ENCODE peak calls at places on chromosomes 7 and 10, in six cellular contexts. J, R, A, Q, I and F are unnamed samples. For H3K4me1, the result is how much of the 10 kb centered on the place peaks cover.

GRCh38 chr7:155800741-155801267 is 11.5 kb downstream of the SHH start:
- DNase-seq in Q (no peak), J (no peak), A (no peak), I (no peak), R (no peak), F (no peak)

GRCh38 chr10:8279598-8279997 is 225.1 kb downstream of the GATA3 start:
- DNase-seq in A (peak), J (peak), I (no peak), R (no peak), Q (no peak), F (no peak)

GRCh38 chr10:68462536-68462935 is 9.2 kb downstream of the DNA2 start:
- DNase-seq in I (no peak), Q (no peak), A (no peak), J (no peak), R (no peak), F (no peak)

GRCh38 chr7:129670636-129671035 is 59.1 kb downstream of the NRF1 start:
- DNase-seq in I (no peak), J (no peak), Q (no peak), R (no peak), A (no peak), F (no peak)

GRCh38 chr7:95303501-95303900 is 20.8 kb downstream of the PON1 start:
- DNase-seq in J (no peak), R (no peak), A (no peak), I (no peak), Q (no peak), F (no peak)

GRCh38 chr7:18503068-18503859 is 7.7 kb downstream of the HDAC9 start:
- DNase-seq in I (no peak), R (no peak), Q (no peak), A (no peak), J (no peak), F (no peak)

GRCh38 chr7:44587843-44588711 is 6.0 kb upstream of the TMED4 start:
- DNase-seq in A (peak), R (peak), I (peak), J (peak), Q (no peak), F (peak)

GRCh38 chr7:24573554-24574338 is 494 bp downstream of the PALS2 start:
- DNase-seq in Q (peak), A (peak), I (peak), R (peak), J (peak), F (peak)

GRCh38 chr10:37896436-37896835 is 39.0 kb upstream of the ZNF248 start:
- DNase-seq in Q (no peak), A (no peak), I (no peak), J (no peak), R (no peak), F (no peak)

GRCh38 chr10:351770-352318 is 216.6 kb downstream of the ZMYND11 start:
- DNase-seq in J (no peak), R (no peak), Q (no peak), A (no peak), I (no peak), F (no peak)

GRCh38 chr7:134639061-134639460 is 7.6 kb upstream of the BPGM start:
- DNase-seq in I (no peak), J (no peak), Q (no peak), R (no peak), A (no peak), F (no peak)

GRCh38 chr10:133276435-133277201 is at the start of gene ADAM8:
- DNase-seq in R (peak), Q (peak), I (peak), J (no peak), A (no peak), F (no peak)

GRCh38 chr10:36017141-36017540 is 375.0 kb upstream of the FZD8 start:
- DNase-seq in Q (no peak), R (no peak), J (no peak), I (no peak), A (peak), F (no peak)

GRCh38 chr10:103890688-103891087 is 27.3 kb downstream of the STN1 start:
- DNase-seq in A (no peak), I (no peak), J (peak), Q (no peak), R (no peak), F (no peak)

GRCh38 chr7:20440472-20441105 is 109.9 kb downstream of the ITGB8 start:
- DNase-seq in A (no peak), J (peak), Q (peak), R (peak), I (no peak), F (peak)

GRCh38 chr10:102401735-102402511 is 6.4 kb downstream of the NFKB2 start:
- DNase-seq in Q (no peak), R (no peak), J (peak), A (peak), I (no peak), F (no peak)

GRCh38 chr7:123871998-123872867 is 27.3 kb downstream of the HYAL4 start:
- DNase-seq in J (peak), Q (peak), A (peak), R (peak), I (peak), F (peak)

GRCh38 chr7:30166841-30167235 is 32.1 kb downstream of the MTURN start:
- DNase-seq in A (no peak), Q (no peak), J (no peak), I (no peak), R (no peak), F (no peak)

GRCh38 chr10:69656719-69657269 is 26.7 kb downstream of the FAM241B start:
- DNase-seq in A (no peak), I (no peak), J (no peak), R (no peak), Q (no peak), F (no peak)

GRCh38 chr10:77208857-77209256 is 428.8 kb downstream of the KCNMA1 start:
- DNase-seq in Q (no peak), A (no peak), R (no peak), I (no peak), J (no peak), F (no peak)

GRCh38 chr10:71638087-71638576 is 81.4 kb downstream of the C10orf105 start:
- DNase-seq in J (no peak), Q (no peak), R (no peak), A (no peak), I (peak), F (no peak)

GRCh38 chr7:80825499-80825898 is 93.4 kb downstream of the SEMA3C start:
- DNase-seq in A (no peak), Q (no peak), I (no peak), R (no peak), J (no peak), F (no peak)

GRCh38 chr7:42244828-42245227 is 7.8 kb upstream of the GLI3 start:
- DNase-seq in A (peak), J (no peak), Q (no peak), R (no peak), I (no peak), F (no peak)

GRCh38 chr10:103232772-103233488 is 12.8 kb upstream of the RPEL1 start:
- DNase-seq in Q (no peak), R (no peak), I (peak), J (peak), A (peak), F (no peak)

GRCh38 chr10:78194050-78194449 is 160.4 kb downstream of the RPS24 start:
- DNase-seq in J (no peak), R (no peak), I (no peak), A (no peak), Q (no peak), F (no peak)

GRCh38 chr7:76165106-76165972 is 36.4 kb upstream of the SRRM3 start:
- DNase-seq in Q (no peak), A (no peak), J (no peak), I (no peak), R (no peak), F (no peak)

GRCh38 chr10:132493756-132494290 is 43.8 kb upstream of the INPP5A start:
- DNase-seq in Q (no peak), A (no peak), J (no peak), I (peak), R (peak), F (no peak)

GRCh38 chr10:63055705-63056104 is 77.4 kb upstream of the NRBF2 start:
- DNase-seq in I (no peak), Q (no peak), A (peak), R (no peak), J (no peak), F (no peak)

GRCh38 chr10:100140070-100140469 is 45.8 kb downstream of the ERLIN1 start:
- DNase-seq in I (no peak), J (no peak), A (no peak), R (no peak), Q (no peak), F (no peak)
- TF ChIP-seq CTCF in I (no peak), J (no peak), A (no peak), R (no peak), Q (no peak), F (no peak)

GRCh38 chr7:1812693-1813393 is 142.8 kb downstream of the ELFN1 start:
- DNase-seq in R (no peak), Q (no peak), A (no peak), J (no peak), I (no peak), F (no peak)
- H3K4me3 ChIP-seq in R (no peak), Q (no peak), A (no peak), J (no peak), I (no peak), F (no peak)

GRCh38 chr10:99872367-99873162 is 90.1 kb downstream of the ABCC2 start:
- DNase-seq in R (no peak), A (peak), I (no peak), J (peak), Q (no peak), F (no peak)
- H3K4me1 ChIP-seq in R (under half), A (under half), I (under half), J (under half), Q (under half), F (under half)

DNA sequence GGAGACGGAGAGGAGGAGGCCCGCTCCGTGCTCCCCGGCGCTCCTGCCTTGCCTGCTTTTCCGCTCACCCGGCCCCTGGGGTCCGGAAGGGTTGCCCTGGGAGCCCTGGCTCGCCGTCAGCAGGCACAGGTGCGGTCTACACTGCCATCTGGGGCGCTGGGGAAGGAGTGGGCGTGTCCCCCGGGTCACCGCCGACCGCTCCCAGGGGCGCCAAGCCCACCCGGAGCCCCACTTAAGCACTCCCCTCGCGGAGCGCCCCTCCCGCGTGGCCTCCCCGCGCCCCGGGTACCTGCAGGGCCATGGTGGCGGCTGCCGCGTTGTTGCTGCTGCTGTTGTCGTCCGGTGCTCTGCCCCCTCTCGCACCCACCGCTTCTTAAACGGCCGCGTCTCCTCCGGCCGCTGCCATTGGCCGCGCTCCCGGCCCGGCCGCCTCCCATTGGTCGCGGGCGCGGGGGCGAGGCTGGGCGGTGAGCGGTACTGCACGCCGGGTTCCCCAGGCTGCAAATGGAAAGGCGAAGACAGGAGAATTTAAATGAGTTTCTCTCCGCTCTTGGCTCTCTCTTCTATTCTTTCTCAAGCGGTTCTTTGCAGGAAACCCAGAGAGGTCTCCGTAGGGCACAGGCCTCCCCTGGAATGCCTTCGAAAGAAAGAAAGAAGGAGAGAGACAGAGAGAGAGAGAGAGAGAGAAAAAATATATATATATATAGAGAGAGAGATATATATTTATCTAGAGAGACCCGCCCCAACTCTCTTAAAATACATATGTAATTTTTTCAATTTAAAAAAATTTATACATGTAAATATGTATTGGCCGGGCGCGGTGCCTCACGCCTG is at the start of gene ACBD7:
- DNase-seq in R (peak), I (peak), J (peak), A (peak), Q (peak), F (peak)
- TF ChIP-seq CTCF in R (peak), I (peak), J (no peak), A (peak), Q (peak), F (peak)

DNA sequence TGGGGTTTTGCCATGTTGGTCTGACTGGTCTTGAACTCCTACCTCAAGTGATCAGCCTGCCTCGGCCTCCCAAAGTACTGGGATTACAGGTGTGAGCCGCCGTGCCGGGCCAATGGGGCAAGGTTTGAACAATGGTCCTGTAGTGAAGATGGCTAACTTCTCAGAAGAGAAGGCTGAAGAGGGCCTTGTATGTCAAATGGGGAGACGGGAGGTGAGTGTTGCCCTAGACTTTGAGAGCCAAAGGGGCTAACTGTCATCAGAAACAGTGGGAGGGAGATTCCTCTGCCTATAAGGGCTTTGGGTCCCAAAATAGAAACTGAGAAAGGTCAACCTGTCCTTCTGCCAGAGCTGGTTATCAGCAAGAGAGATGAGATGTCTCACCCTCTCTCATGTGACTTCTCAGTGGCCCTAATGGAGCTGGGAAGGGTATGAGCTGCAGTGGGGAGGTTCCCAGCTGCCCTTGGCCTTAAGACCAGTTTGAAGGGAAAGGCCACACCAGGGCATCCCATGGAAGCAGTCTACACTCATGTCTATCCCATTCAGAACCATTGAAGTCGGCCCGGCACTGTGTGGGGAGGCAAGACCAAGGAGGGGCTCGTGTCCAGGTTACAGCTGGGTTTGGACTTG is 1.3 kb upstream of the SAMD8 start:
- DNase-seq in A (no peak), I (peak), Q (peak), J (no peak), R (no peak), F (no peak)
- H3K4me3 ChIP-seq in A (no peak), I (no peak), Q (no peak), J (no peak), R (no peak), F (no peak)